ENCODE peak calls at places on chromosomes 12 and 14, in ten cellular contexts. M, F, J, S, B, Y, L, K, I and D are unnamed samples.

GRCh38 chr12:67969134-67969782 is 20.0 kb upstream of the IFNG-AS1 start:
- DNase-seq in M (no peak), B (no peak), L (no peak), K (no peak), S (no peak), I (no peak), F (no peak), J (no peak), Y (no peak), D (no peak)

GRCh38 chr12:62847709-62848108 is 87.2 kb downstream of the PPM1H start:
- DNase-seq in I (no peak), M (no peak), K (no peak), L (no peak), B (no peak), S (no peak), F (no peak), Y (no peak), J (no peak), D (no peak)

GRCh38 chr14:61561657-61562276 is 133.5 kb upstream of the HIF1A start:
- DNase-seq in K (no peak), F (no peak), I (peak), L (peak), Y (peak), J (peak), M (peak), B (peak), S (no peak), D (no peak)

GRCh38 chr12:58249610-58250009 is 308.2 kb downstream of the ATP23 start:
- DNase-seq in Y (no peak), M (no peak), J (no peak), K (no peak), I (no peak), L (peak), F (no peak), B (no peak), S (no peak), D (no peak)

GRCh38 chr12:69324797-69325466 is 23.2 kb upstream of the LYZ start:
- DNase-seq in I (no peak), L (no peak), K (no peak), S (no peak), M (no peak), Y (no peak), F (no peak), B (no peak), J (no peak), D (no peak)

GRCh38 chr14:104148433-104149277 is 10.3 kb downstream of the KIF26A start:
- DNase-seq in L (no peak), Y (peak), B (no peak), S (no peak), J (no peak), M (no peak), F (no peak), K (no peak), I (no peak), D (no peak)

GRCh38 chr14:104461676-104462443 is 117.7 kb upstream of the C14orf180 start:
- DNase-seq in B (no peak), M (peak), L (no peak), S (peak), K (no peak), J (no peak), Y (no peak), F (no peak), I (no peak), D (no peak)

GRCh38 chr14:80942158-80942738 is 710 bp upstream of the CEP128 start:
- DNase-seq in Y (no peak), J (no peak), L (no peak), I (peak), B (no peak), F (no peak), M (no peak), S (no peak), K (no peak), D (no peak)

GRCh38 chr14:71651228-71651627 is 281.0 kb upstream of the RGS6 start:
- DNase-seq in I (no peak), M (no peak), Y (no peak), B (no peak), K (no peak), J (no peak), S (no peak), F (no peak), L (peak), D (peak)

GRCh38 chr12:20376984-20377383 is 8.6 kb downstream of the PDE3A start:
- DNase-seq in J (peak), S (no peak), M (no peak), L (peak), F (no peak), B (no peak), Y (no peak), K (no peak), I (peak), D (no peak)

GRCh38 chr12:124469193-124469888 is 98.1 kb downstream of the NCOR2 start:
- DNase-seq in B (no peak), F (peak), K (no peak), M (no peak), S (no peak), Y (no peak), L (no peak), I (no peak), J (no peak), D (no peak)

GRCh38 chr12:124884587-124885438 is 21.1 kb upstream of the SCARB1 start:
- DNase-seq in Y (no peak), S (peak), L (no peak), I (no peak), J (no peak), B (peak), M (no peak), F (no peak), K (no peak), D (no peak)

GRCh38 chr14:89549381-89550102 is 132.5 kb upstream of the FOXN3 start:
- DNase-seq in Y (no peak), I (no peak), J (no peak), B (no peak), S (no peak), M (no peak), K (no peak), F (no peak), L (peak), D (no peak)

GRCh38 chr14:103384450-103385152 is 614 bp upstream of the MARK3 start:
- DNase-seq in J (no peak), K (no peak), M (no peak), F (no peak), S (no peak), B (no peak), L (no peak), I (no peak), Y (no peak), D (no peak)

GRCh38 chr14:76227450-76228050 is 75.8 kb downstream of the GPATCH2L start:
- DNase-seq in I (no peak), J (peak), Y (no peak), B (no peak), K (no peak), F (no peak), S (no peak), L (peak), M (no peak), D (no peak)

GRCh38 chr14:102819176-102819628 is 42.0 kb downstream of the TRAF3 start:
- DNase-seq in L (no peak), Y (no peak), I (peak), B (peak), K (no peak), F (no peak), J (no peak), M (no peak), S (no peak), D (no peak)

GRCh38 chr12:109900752-109901580 is 892 bp downstream of the TCHP start:
- DNase-seq in L (no peak), B (no peak), Y (no peak), M (no peak), I (peak), K (no peak), S (peak), J (peak), F (peak), D (no peak)